ENCODE peak calls at places on chromosomes 13 and 19, in four cellular contexts. One of them, this sample, is unnamed.

GRCh38 chr13:104314926-104315535 is 1248.8 kb upstream of the SLC10A2 start:
- DNase-seq in CD4-positive, alpha-beta memory T cell: no peak
- DNase-seq in body of pancreas: no peak
- DNase-seq in fibroblast of lung: no peak
- DNase-seq in this sample: no peak

GRCh38 chr19:55319786-55320185 is 5.4 kb downstream of the TMEM150B start:
- DNase-seq in fibroblast of lung: peak; percentile 35
- DNase-seq in body of pancreas: peak; percentile 29
- DNase-seq in CD4-positive, alpha-beta memory T cell: no peak
- DNase-seq in this sample: no peak

GRCh38 chr13:25170554-25171107 is 1.5 kb downstream of the AMER2 start:
- DNase-seq in CD4-positive, alpha-beta memory T cell: no peak
- DNase-seq in body of pancreas: no peak
- DNase-seq in fibroblast of lung: no peak
- DNase-seq in this sample: peak; percentile 13

GRCh38 chr19:19342086-19343015 is 21.7 kb downstream of the MAU2 start:
- DNase-seq in fibroblast of lung: peak; percentile 57
- DNase-seq in CD4-positive, alpha-beta memory T cell: no peak
- DNase-seq in body of pancreas: peak; percentile 67
- DNase-seq in this sample: no peak

GRCh38 chr13:105611424-105611823 is 924.0 kb downstream of the EFNB2 start:
- DNase-seq in fibroblast of lung: peak; percentile 22
- DNase-seq in CD4-positive, alpha-beta memory T cell: no peak
- DNase-seq in body of pancreas: no peak
- DNase-seq in this sample: no peak

GRCh38 chr19:35436477-35437141 is 11.4 kb upstream of the FFAR2 start:
- DNase-seq in body of pancreas: peak; percentile 42
- DNase-seq in CD4-positive, alpha-beta memory T cell: peak; percentile 40
- DNase-seq in fibroblast of lung: peak; percentile 63
- DNase-seq in this sample: no peak

GRCh38 chr13:45402641-45403040 is 15.5 kb downstream of the SLC25A30 start:
- DNase-seq in fibroblast of lung: no peak
- DNase-seq in body of pancreas: peak; percentile 29
- DNase-seq in CD4-positive, alpha-beta memory T cell: no peak
- DNase-seq in this sample: no peak

GRCh38 chr13:84098273-84098672 is 216.0 kb upstream of the SLITRK1 start:
- DNase-seq in body of pancreas: no peak
- DNase-seq in fibroblast of lung: no peak
- DNase-seq in CD4-positive, alpha-beta memory T cell: no peak
- DNase-seq in this sample: no peak

GRCh38 chr19:56312787-56313343 is 1.8 kb downstream of the ZSCAN5A start:
- DNase-seq in body of pancreas: no peak
- DNase-seq in CD4-positive, alpha-beta memory T cell: no peak
- DNase-seq in fibroblast of lung: no peak
- DNase-seq in this sample: no peak

GRCh38 chr13:24053505-24054251 is 106.8 kb upstream of the SPATA13 start:
- DNase-seq in CD4-positive, alpha-beta memory T cell: peak; percentile 57
- DNase-seq in body of pancreas: peak; percentile 82
- DNase-seq in fibroblast of lung: peak; percentile 63
- DNase-seq in this sample: peak; percentile 42

GRCh38 chr13:102197193-102197592 is 204.7 kb downstream of the FGF14 start:
- DNase-seq in body of pancreas: no peak
- DNase-seq in CD4-positive, alpha-beta memory T cell: no peak
- DNase-seq in fibroblast of lung: peak; percentile 63
- DNase-seq in this sample: no peak

GRCh38 chr19:13646758-13647157 is 117.6 kb upstream of the MRI1 start:
- DNase-seq in CD4-positive, alpha-beta memory T cell: no peak
- DNase-seq in fibroblast of lung: no peak
- DNase-seq in body of pancreas: peak; percentile 13
- DNase-seq in this sample: no peak

GRCh38 chr19:18007939-18008673 is at the start of gene ARRDC2:
- DNase-seq in body of pancreas: peak; percentile 93
- DNase-seq in CD4-positive, alpha-beta memory T cell: peak; percentile 91
- DNase-seq in fibroblast of lung: peak; percentile 90
- DNase-seq in this sample: peak; percentile 79

GRCh38 chr19:41792513-41793413 is 3.6 kb upstream of the CEACAM3 start:
- DNase-seq in CD4-positive, alpha-beta memory T cell: no peak
- DNase-seq in fibroblast of lung: peak; percentile 37
- DNase-seq in body of pancreas: peak; percentile 63
- DNase-seq in this sample: peak; percentile 40

GRCh38 chr19:10112037-10112751 is 701 bp downstream of the P2RY11 start:
- DNase-seq in body of pancreas: no peak
- DNase-seq in CD4-positive, alpha-beta memory T cell: peak; percentile 87
- DNase-seq in fibroblast of lung: no peak
- DNase-seq in this sample: peak; percentile 72

GRCh38 chr19:3062165-3063105 is at the start of gene TLE5:
- DNase-seq in body of pancreas: peak; percentile 85
- DNase-seq in CD4-positive, alpha-beta memory T cell: peak; percentile 77
- DNase-seq in fibroblast of lung: no peak
- DNase-seq in this sample: peak; percentile 68

GRCh38 chr19:18765224-18765623 is 25.9 kb downstream of the COMP start:
- DNase-seq in CD4-positive, alpha-beta memory T cell: peak; percentile 16
- DNase-seq in fibroblast of lung: no peak
- DNase-seq in body of pancreas: peak; percentile 70
- DNase-seq in this sample: no peak

GRCh38 chr19:18908917-18909619 is 10.1 kb downstream of the COPE start:
- DNase-seq in CD4-positive, alpha-beta memory T cell: no peak
- DNase-seq in fibroblast of lung: no peak
- DNase-seq in body of pancreas: no peak
- DNase-seq in this sample: no peak

GRCh38 chr19:46107371-46107770 is 17.1 kb downstream of the IGFL3 start:
- DNase-seq in fibroblast of lung: no peak
- DNase-seq in CD4-positive, alpha-beta memory T cell: no peak
- DNase-seq in body of pancreas: no peak
- DNase-seq in this sample: no peak

GRCh38 chr13:89695343-89696257 is 1651.9 kb upstream of the MIR17HG start:
- DNase-seq in body of pancreas: peak; percentile 31
- DNase-seq in CD4-positive, alpha-beta memory T cell: no peak
- DNase-seq in fibroblast of lung: peak; percentile 74
- DNase-seq in this sample: no peak

GRCh38 chr19:23403581-23404324 is 8.5 kb upstream of the ZNF91 start:
- DNase-seq in CD4-positive, alpha-beta memory T cell: no peak
- DNase-seq in body of pancreas: peak; percentile 83
- DNase-seq in fibroblast of lung: no peak
- DNase-seq in this sample: no peak

GRCh38 chr13:71514900-71515598 is 352.0 kb downstream of the DACH1 start:
- DNase-seq in fibroblast of lung: no peak
- DNase-seq in CD4-positive, alpha-beta memory T cell: no peak
- DNase-seq in body of pancreas: no peak
- DNase-seq in this sample: no peak

GRCh38 chr13:33125821-33126570 is 109.8 kb downstream of the KL start:
- DNase-seq in fibroblast of lung: peak; percentile 95
- DNase-seq in CD4-positive, alpha-beta memory T cell: no peak
- DNase-seq in body of pancreas: peak; percentile 63
- DNase-seq in this sample: no peak

GRCh38 chr13:105410602-105411001 is 1124.9 kb downstream of the EFNB2 start:
- DNase-seq in CD4-positive, alpha-beta memory T cell: peak; percentile 17
- DNase-seq in body of pancreas: peak; percentile 62
- DNase-seq in fibroblast of lung: peak; percentile 34
- DNase-seq in this sample: no peak

GRCh38 chr13:36297259-36297599 is 385 bp downstream of the CCDC169 start:
- DNase-seq in body of pancreas: no peak
- DNase-seq in fibroblast of lung: peak; percentile 55
- DNase-seq in CD4-positive, alpha-beta memory T cell: no peak
- DNase-seq in this sample: no peak

DNA sequence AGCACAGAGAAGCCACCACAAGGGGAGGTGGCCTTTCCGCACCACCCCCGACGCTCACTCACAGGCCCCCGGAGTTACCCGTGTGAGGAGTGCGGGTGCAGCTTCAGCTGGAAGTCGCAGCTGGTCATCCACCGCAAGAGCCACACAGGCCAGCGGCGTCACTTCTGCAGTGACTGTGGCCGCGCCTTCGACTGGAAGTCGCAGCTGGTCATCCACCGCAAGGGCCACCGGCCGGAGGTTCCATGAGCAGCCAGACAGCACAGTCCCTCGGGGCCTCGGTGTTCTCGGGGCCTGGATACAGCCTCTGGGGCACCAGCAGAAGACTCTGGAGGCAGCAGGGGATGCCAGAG is 4.3 kb downstream of the ZNF446 start:
- DNase-seq in CD4-positive, alpha-beta memory T cell: no peak
- DNase-seq in body of pancreas: no peak
- DNase-seq in fibroblast of lung: no peak
- DNase-seq in this sample: no peak
- H3K4me3 ChIP-seq in CD4-positive, alpha-beta memory T cell: no peak overlapping the region
- H3K4me3 ChIP-seq in body of pancreas: no peak overlapping the region
- H3K4me3 ChIP-seq in fibroblast of lung: no peak overlapping the region
- H3K4me3 ChIP-seq in this sample: no peak overlapping the region

DNA sequence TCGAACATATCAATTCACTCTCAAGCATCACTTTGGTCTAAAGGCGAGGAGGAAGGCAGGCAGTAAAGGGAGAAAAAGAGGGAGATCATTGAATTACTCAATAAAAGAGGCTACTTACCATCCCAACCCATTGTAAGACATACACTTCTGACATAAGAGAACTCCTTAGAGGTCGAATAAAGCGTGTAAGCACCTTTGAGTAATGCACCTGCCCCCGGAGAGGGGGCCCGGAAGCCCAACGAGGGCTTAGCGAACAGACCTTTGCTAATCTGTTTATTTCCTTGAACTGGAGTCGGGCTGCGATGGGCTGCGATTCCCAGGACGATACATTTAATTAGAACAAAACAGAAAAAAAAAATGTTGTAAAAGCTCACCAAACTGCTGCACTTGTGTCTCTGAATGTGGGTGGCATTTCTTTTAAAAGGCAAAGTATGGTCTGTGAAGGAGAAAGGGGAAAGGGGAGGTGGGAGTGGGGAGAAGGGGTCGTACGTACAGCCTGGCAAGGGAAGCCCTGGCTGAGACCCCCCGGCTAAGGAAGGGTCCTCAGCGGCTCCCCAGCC is 3.0 kb downstream of the ZC3H4 start:
- DNase-seq in body of pancreas: peak; percentile 41
- DNase-seq in fibroblast of lung: no peak
- DNase-seq in CD4-positive, alpha-beta memory T cell: peak; percentile 69
- DNase-seq in this sample: peak; percentile 67
- H3K4me1 ChIP-seq in body of pancreas: peaks cover 47% of the 10 kb centered on the region
- H3K4me1 ChIP-seq in fibroblast of lung: peaks cover 12% of the 10 kb centered on the region
- H3K4me1 ChIP-seq in CD4-positive, alpha-beta memory T cell: peaks cover 55% of the 10 kb centered on the region
- H3K4me1 ChIP-seq in this sample: peaks cover 53% of the 10 kb centered on the region

GRCh38 chr19:5975388-5975728 is 2.6 kb downstream of the RANBP3 start:
- DNase-seq in body of pancreas: no peak
- DNase-seq in fibroblast of lung: no peak
- DNase-seq in CD4-positive, alpha-beta memory T cell: no peak
- DNase-seq in this sample: no peak
- H3K4me3 ChIP-seq in body of pancreas: no peak overlapping the region
- H3K4me3 ChIP-seq in fibroblast of lung: no peak overlapping the region
- H3K4me3 ChIP-seq in CD4-positive, alpha-beta memory T cell: no peak overlapping the region
- H3K4me3 ChIP-seq in this sample: peak overlapping the region; percentile 24

GRCh38 chr13:99227331-99227900 is 26.8 kb downstream of the UBAC2 start:
- DNase-seq in body of pancreas: no peak
- DNase-seq in fibroblast of lung: no peak
- DNase-seq in CD4-positive, alpha-beta memory T cell: no peak
- DNase-seq in this sample: no peak
- H3K4me1 ChIP-seq in body of pancreas: peaks cover 8% of the 10 kb centered on the region
- H3K4me1 ChIP-seq in fibroblast of lung: peaks cover 5% of the 10 kb centered on the region
- H3K4me1 ChIP-seq in CD4-positive, alpha-beta memory T cell: peaks cover 97% of the 10 kb centered on the region
- H3K4me1 ChIP-seq in this sample: peaks cover 92% of the 10 kb centered on the region

DNA sequence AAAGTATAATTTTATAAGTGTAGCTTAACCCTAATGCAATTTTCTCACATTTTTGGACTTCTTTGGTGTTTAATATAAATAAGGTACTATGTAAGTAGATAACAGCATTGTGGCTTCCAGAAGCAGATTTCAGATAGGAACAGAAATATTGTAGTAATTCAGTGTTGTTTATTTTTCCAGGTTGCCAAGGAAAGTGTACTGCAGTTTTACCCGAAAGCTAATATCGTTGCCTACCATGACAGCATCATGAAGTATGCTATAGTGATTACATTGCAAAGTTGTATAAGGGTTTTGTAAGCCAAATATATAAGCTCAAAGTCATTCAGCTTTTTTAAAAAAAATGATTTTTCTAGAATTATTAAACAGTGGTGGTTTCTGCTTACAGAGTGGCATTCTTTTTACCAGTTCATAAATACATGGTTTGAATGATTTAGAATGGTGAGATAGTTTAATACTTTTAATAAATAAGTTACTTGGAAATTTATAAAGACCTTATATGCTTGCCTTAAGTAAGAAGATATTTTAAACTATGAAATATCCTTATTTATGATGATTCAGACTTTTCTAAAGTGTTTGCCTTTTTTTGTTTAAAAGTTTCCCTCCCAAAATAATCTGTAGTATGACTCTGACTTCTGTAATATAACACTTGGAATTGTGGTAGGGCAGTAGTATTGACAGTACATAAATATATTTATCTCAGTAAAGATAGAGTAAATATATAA is 3.7 kb downstream of the UBA2 start:
- DNase-seq in fibroblast of lung: peak; percentile 10
- DNase-seq in body of pancreas: no peak
- DNase-seq in CD4-positive, alpha-beta memory T cell: no peak
- DNase-seq in this sample: no peak
- H3K4me3 ChIP-seq in fibroblast of lung: no peak overlapping the region
- H3K4me3 ChIP-seq in body of pancreas: no peak overlapping the region
- H3K4me3 ChIP-seq in CD4-positive, alpha-beta memory T cell: no peak overlapping the region
- H3K4me3 ChIP-seq in this sample: no peak overlapping the region

GRCh38 chr19:43782311-43782660 is 1.5 kb upstream of the KCNN4 start:
- DNase-seq in CD4-positive, alpha-beta memory T cell: no peak
- DNase-seq in fibroblast of lung: no peak
- DNase-seq in body of pancreas: no peak
- DNase-seq in this sample: no peak
- H3K4me1 ChIP-seq in CD4-positive, alpha-beta memory T cell: peaks cover 76% of the 10 kb centered on the region
- H3K4me1 ChIP-seq in fibroblast of lung: peaks cover 17% of the 10 kb centered on the region
- H3K4me1 ChIP-seq in body of pancreas: no peaks in the 10 kb centered on the region
- H3K4me1 ChIP-seq in this sample: peaks cover 52% of the 10 kb centered on the region

GRCh38 chr19:53962887-53963435 is at the start of gene CACNG8:
- DNase-seq in body of pancreas: no peak
- DNase-seq in fibroblast of lung: no peak
- DNase-seq in CD4-positive, alpha-beta memory T cell: no peak
- DNase-seq in this sample: no peak
- H3K4me3 ChIP-seq in body of pancreas: no peak within 1 kb of the TSS
- H3K4me3 ChIP-seq in fibroblast of lung: no peak within 1 kb of the TSS
- H3K4me3 ChIP-seq in CD4-positive, alpha-beta memory T cell: no peak within 1 kb of the TSS
- H3K4me3 ChIP-seq in this sample: no peak within 1 kb of the TSS

DNA sequence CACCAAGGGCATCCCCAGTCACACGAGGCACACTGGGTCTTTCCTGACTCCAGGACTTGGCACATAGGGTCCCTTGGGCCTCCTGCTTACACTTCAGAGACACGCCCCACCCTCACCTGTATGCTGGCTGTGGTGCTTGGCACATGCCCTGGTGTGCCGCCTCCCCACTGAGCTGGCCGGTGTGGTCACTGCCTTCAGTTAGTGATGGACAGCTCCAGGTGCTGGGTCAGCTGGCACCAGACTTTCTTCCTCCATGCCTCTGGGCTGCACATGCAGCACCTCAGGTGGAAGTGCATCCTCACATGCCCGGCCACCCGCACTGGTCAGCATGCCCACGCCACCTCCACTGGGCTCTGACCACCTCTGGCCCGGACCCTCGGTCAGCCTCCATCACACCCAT is 52.9 kb downstream of the KLF2 start:
- DNase-seq in CD4-positive, alpha-beta memory T cell: no peak
- DNase-seq in body of pancreas: no peak
- DNase-seq in fibroblast of lung: no peak
- DNase-seq in this sample: no peak
- H3K4me1 ChIP-seq in CD4-positive, alpha-beta memory T cell: peaks cover 99% of the 10 kb centered on the region
- H3K4me1 ChIP-seq in body of pancreas: no peaks in the 10 kb centered on the region
- H3K4me1 ChIP-seq in fibroblast of lung: peaks cover 28% of the 10 kb centered on the region
- H3K4me1 ChIP-seq in this sample: peaks cover 92% of the 10 kb centered on the region

GRCh38 chr13:100039740-100040139 is 49.2 kb upstream of the PCCA start:
- DNase-seq in CD4-positive, alpha-beta memory T cell: no peak
- DNase-seq in body of pancreas: no peak
- DNase-seq in fibroblast of lung: no peak
- DNase-seq in this sample: no peak
- H3K4me3 ChIP-seq in CD4-positive, alpha-beta memory T cell: no peak overlapping the region
- H3K4me3 ChIP-seq in body of pancreas: no peak overlapping the region
- H3K4me3 ChIP-seq in fibroblast of lung: no peak overlapping the region
- H3K4me3 ChIP-seq in this sample: no peak overlapping the region